ENCODE peak calls at places on chromosomes 6 and 20, in nine cellular contexts. U is HL-60, E is A549, K is fibroblast of lung, I is psoas muscle, M is dorsolateral prefrontal cortex, Y is HCT116, W is adrenal gland, J is astrocyte. X is an unnamed sample.

GRCh38 chr6:12929678-12930077 is 213.1 kb downstream of the PHACTR1 start:
- DNase-seq in Y (no peak), J (no peak), U (no peak), W (no peak), K (no peak), E (no peak), I (no peak), M (no peak), X (no peak)

GRCh38 chr6:142735182-142735581 is 209.8 kb downstream of the HIVEP2 start:
- DNase-seq in Y (no peak), W (no peak), I (no peak), J (no peak), M (no peak), E (no peak), U (no peak), K (peak), X (peak)

GRCh38 chr6:583116-583515 is 73.8 kb downstream of the HUS1B start:
- DNase-seq in Y (no peak), M (no peak), W (no peak), J (no peak), U (no peak), I (no peak), E (no peak), K (peak), X (no peak)

GRCh38 chr20:58274384-58274783 is 35.1 kb upstream of the RAB22A start:
- DNase-seq in W (no peak), E (no peak), I (no peak), M (no peak), Y (no peak), K (no peak), J (no peak), U (no peak), X (no peak)

GRCh38 chr20:49433387-49433786 is 49.1 kb downstream of the KCNB1 start:
- DNase-seq in Y (no peak), I (no peak), K (no peak), E (no peak), M (no peak), U (no peak), J (no peak), W (no peak), X (no peak)

GRCh38 chr6:69820018-69820417 is 23.2 kb upstream of the LMBRD1 start:
- DNase-seq in I (no peak), Y (no peak), U (no peak), K (no peak), J (no peak), W (no peak), M (no peak), E (no peak), X (no peak)

GRCh38 chr20:6007094-6007528 is 46.7 kb downstream of the LRRN4 start:
- DNase-seq in Y (no peak), I (no peak), M (no peak), J (no peak), U (no peak), W (no peak), E (no peak), K (peak), X (no peak)

GRCh38 chr20:37627060-37627766 is 66.6 kb upstream of the CTNNBL1 start:
- DNase-seq in Y (peak), J (peak), M (no peak), K (peak), W (peak), U (peak), E (no peak), I (peak), X (peak)

DNA sequence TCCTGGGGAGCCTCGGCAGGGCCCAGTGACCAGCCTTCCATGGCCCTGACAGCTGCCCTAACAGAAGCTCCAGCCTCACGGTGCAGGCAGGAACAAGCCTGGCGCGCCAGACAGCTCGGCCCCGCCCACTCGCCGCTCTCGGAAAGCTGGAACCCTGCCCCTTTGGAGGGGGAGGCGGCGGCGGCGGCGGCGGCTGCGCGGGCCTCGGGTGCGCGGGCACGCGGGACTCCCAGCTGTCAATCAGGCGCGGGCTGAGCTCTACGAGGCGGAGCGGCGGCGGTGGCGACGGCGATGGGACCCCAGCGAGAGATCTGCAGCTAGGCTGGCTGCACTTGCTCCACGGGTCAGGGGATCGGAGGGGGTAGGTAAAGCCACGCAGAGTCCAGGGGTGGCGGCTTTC is at the start of gene NRSN1:
- DNase-seq in W (no peak), I (no peak), Y (no peak), E (no peak), M (peak), U (no peak), K (no peak), J (no peak), X (no peak)
- H3K4me3 ChIP-seq in W (no peak), I (no peak), Y (no peak), E (no peak), M (peak), U (no peak), K (peak), J (peak), X (no peak)

GRCh38 chr6:74574794-74575193 is 631.1 kb downstream of the COL12A1 start:
- DNase-seq in K (peak), U (no peak), M (no peak), W (no peak), E (no peak), J (peak), I (no peak), Y (peak), X (peak)
- TF ChIP-seq CTCF in K (peak), U (peak), M (peak), W (no peak), E (peak), J (peak), I (peak), Y (peak), X (peak)

GRCh38 chr20:62793757-62794006 is 2.6 kb upstream of the MRGBP start:
- DNase-seq in I (no peak), Y (no peak), J (no peak), W (no peak), E (no peak), K (no peak), M (peak), U (no peak), X (no peak)
- H3K4me3 ChIP-seq in I (peak), Y (peak), J (peak), W (no peak), E (peak), K (no peak), M (peak), U (no peak), X (peak)

GRCh38 chr6:27617700-27618689 is 145.1 kb upstream of the ZNF184 start:
- DNase-seq in U (no peak), Y (peak), M (no peak), J (peak), I (no peak), E (peak), K (peak), W (no peak), X (peak)
- TF ChIP-seq CTCF in U (no peak), Y (peak), M (no peak), J (no peak), I (no peak), E (peak), K (no peak), W (no peak), X (no peak)

DNA sequence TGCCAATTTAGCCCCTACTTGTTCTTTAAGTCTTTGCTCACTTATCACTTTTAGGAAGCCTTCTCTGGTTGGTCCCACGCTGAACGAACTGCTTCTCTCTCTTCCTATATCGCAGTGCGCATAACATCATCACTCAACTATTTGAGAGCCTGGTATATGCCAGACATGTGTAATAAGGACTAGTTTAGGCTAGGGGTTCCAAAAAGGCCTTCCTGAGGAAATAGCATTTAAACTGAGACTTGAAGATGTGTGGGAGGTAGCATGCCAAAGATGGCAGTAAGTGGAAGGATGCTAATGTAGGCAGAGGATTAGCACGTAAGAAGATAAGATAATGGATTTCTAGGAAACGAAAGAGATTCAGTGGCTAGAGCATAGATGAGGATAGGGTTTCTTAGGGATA is 4.8 kb downstream of the CCDC28A start:
- DNase-seq in Y (no peak), E (no peak), W (no peak), J (no peak), M (no peak), K (no peak), U (no peak), I (no peak), X (no peak)
- H3K4me3 ChIP-seq in Y (no peak), E (no peak), W (no peak), J (no peak), M (no peak), K (no peak), U (no peak), I (no peak), X (no peak)

X was measured in AG10803.